ENCODE peak calls at places on chromosomes 11 and 22, in six cellular contexts. C is H9, Q is mesenchymal stem cell, W is neuronal stem cell, P is H1, X is trophoblast cell. J is an unnamed sample.

GRCh38 chr11:108199446-108200321 is 22.8 kb downstream of the NPAT start:
- DNase-seq in C (no peak), Q (peak), W (no peak), P (no peak), X (peak), J (peak)

GRCh38 chr11:46367244-46367915 is 14.1 kb upstream of the MDK start:
- DNase-seq in C (peak), Q (peak), W (no peak), P (no peak), X (no peak), J (peak)

GRCh38 chr11:121350314-121351046 is 57.9 kb downstream of the SC5D start:
- DNase-seq in C (no peak), Q (no peak), W (no peak), P (no peak), X (no peak), J (no peak)

GRCh38 chr11:118238397-118238796 is 13.6 kb upstream of the JAML start:
- DNase-seq in C (no peak), Q (no peak), W (no peak), P (no peak), X (no peak), J (no peak)

GRCh38 chr22:50146440-50147228 is 23.9 kb upstream of the PANX2 start:
- DNase-seq in C (no peak), Q (no peak), W (no peak), P (no peak), X (peak), J (peak)

GRCh38 chr11:134071766-134072403 is 3.0 kb downstream of the JAM3 start:
- DNase-seq in C (no peak), Q (peak), W (no peak), P (no peak), X (no peak), J (peak)

GRCh38 chr11:130508913-130509312 is 60.5 kb downstream of the ADAMTS15 start:
- DNase-seq in C (no peak), Q (no peak), W (no peak), P (no peak), X (no peak), J (no peak)

GRCh38 chr11:127620660-127621059 is 620.1 kb upstream of the KIRREL3 start:
- DNase-seq in C (no peak), Q (peak), W (no peak), P (no peak), X (no peak), J (peak)

GRCh38 chr22:38570841-38571364 is 920 bp upstream of the DMC1 start:
- DNase-seq in C (peak), Q (peak), W (peak), P (no peak), X (no peak), J (peak)

GRCh38 chr11:120270386-120270785 is 30.4 kb downstream of the POU2F3 start:
- DNase-seq in C (no peak), Q (no peak), W (no peak), P (no peak), X (peak), J (no peak)

GRCh38 chr22:43858156-43858895 is 4.0 kb downstream of the SULT4A1 start:
- DNase-seq in C (peak), Q (no peak), W (no peak), P (no peak), X (no peak), J (no peak)

GRCh38 chr22:42067706-42068350 is 2.8 kb downstream of the NAGA start:
- DNase-seq in C (no peak), Q (no peak), W (no peak), P (no peak), X (no peak), J (no peak)

GRCh38 chr11:41985799-41986198 is 526.3 kb upstream of the LRRC4C start:
- DNase-seq in C (no peak), Q (no peak), W (no peak), P (no peak), X (no peak), J (no peak)

GRCh38 chr22:48265000-48265625 is 1502.7 kb downstream of the TBC1D22A start:
- DNase-seq in C (no peak), Q (no peak), W (no peak), P (no peak), X (no peak), J (no peak)

GRCh38 chr22:17260291-17260690 is 41.1 kb upstream of the ADA2 start:
- DNase-seq in C (no peak), Q (no peak), W (no peak), P (no peak), X (no peak), J (no peak)

GRCh38 chr11:69595805-69596665 is 44.9 kb upstream of the CCND1 start:
- DNase-seq in C (no peak), Q (no peak), W (no peak), P (no peak), X (no peak), J (no peak)

GRCh38 chr11:106389096-106389495 is 311.6 kb downstream of the AASDHPPT start:
- DNase-seq in C (no peak), Q (peak), W (no peak), P (no peak), X (peak), J (peak)

GRCh38 chr11:117823294-117823940 is 1.1 kb downstream of the FXYD2 start:
- DNase-seq in C (no peak), Q (no peak), W (no peak), P (no peak), X (no peak), J (no peak)

GRCh38 chr11:101180481-101180880 is 50.9 kb upstream of the PGR start:
- DNase-seq in C (no peak), Q (no peak), W (no peak), P (no peak), X (no peak), J (no peak)

GRCh38 chr22:37298748-37299495 is 16.6 kb downstream of the CYTH4 start:
- DNase-seq in C (no peak), Q (no peak), W (no peak), P (no peak), X (no peak), J (no peak)

GRCh38 chr11:72411623-72412532 is 22.5 kb downstream of the CLPB start:
- DNase-seq in C (no peak), Q (no peak), W (no peak), P (no peak), X (no peak), J (no peak)

GRCh38 chr22:40758390-40758789 is 60.8 kb downstream of the SLC25A17 start:
- DNase-seq in C (no peak), Q (no peak), W (no peak), P (no peak), X (no peak), J (no peak)

GRCh38 chr11:11215944-11216343 is 137.1 kb downstream of the CSNK2A3 start:
- DNase-seq in C (no peak), Q (no peak), W (no peak), P (no peak), X (no peak), J (no peak)

GRCh38 chr11:45233804-45234170 is 52.4 kb downstream of the SYT13 start:
- DNase-seq in C (no peak), Q (no peak), W (no peak), P (no peak), X (no peak), J (no peak)

DNA sequence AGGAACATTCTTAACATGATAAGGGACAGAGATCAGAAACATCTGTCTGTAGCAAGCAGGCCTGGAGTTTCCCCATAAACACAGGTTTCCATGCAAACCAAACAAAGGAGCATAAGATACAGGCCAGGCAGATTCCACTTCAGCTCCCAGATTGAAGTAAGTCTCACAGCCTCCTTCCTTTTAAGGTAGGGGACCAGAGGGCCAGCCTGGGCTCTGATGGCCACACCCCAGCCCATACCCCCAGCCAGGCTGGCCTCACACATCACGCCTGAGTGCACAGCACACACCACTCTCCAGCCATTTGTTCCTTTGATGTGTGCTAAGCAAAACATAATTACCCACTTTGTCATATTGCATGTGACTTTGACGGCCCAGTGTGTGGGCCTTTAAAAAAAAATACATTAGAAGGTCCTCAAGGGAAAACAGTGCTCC is 518.7 kb downstream of the NTM start:
- DNase-seq in C (no peak), Q (peak), W (no peak), P (no peak), X (peak), J (peak)
- H3K14ac ChIP-seq in C (no peak), Q (no peak), W (no peak), P (no peak), X (no peak), J (peak)

GRCh38 chr22:46546466-46547178 is 9.2 kb upstream of the CELSR1 start:
- DNase-seq in C (no peak), Q (peak), W (no peak), P (no peak), X (peak), J (peak)
- H3K14ac ChIP-seq in C (no peak), Q (peak), W (peak), P (no peak), X (peak), J (peak)

GRCh38 chr11:95568236-95568635 is 221.3 kb downstream of the FAM76B start:
- DNase-seq in C (no peak), Q (no peak), W (no peak), P (no peak), X (no peak), J (no peak)

GRCh38 chr11:95565692-95566091 is 223.9 kb downstream of the FAM76B start:
- DNase-seq in C (no peak), Q (no peak), W (peak), P (no peak), X (no peak), J (no peak)

GRCh38 chr11:95567685-95568084 is 221.9 kb downstream of the FAM76B start:
- DNase-seq in C (no peak), Q (peak), W (no peak), P (no peak), X (no peak), J (peak)

GRCh38 chr11:95563859-95564258 is 225.7 kb downstream of the FAM76B start:
- DNase-seq in C (no peak), Q (no peak), W (no peak), P (no peak), X (no peak), J (no peak)

DNA sequence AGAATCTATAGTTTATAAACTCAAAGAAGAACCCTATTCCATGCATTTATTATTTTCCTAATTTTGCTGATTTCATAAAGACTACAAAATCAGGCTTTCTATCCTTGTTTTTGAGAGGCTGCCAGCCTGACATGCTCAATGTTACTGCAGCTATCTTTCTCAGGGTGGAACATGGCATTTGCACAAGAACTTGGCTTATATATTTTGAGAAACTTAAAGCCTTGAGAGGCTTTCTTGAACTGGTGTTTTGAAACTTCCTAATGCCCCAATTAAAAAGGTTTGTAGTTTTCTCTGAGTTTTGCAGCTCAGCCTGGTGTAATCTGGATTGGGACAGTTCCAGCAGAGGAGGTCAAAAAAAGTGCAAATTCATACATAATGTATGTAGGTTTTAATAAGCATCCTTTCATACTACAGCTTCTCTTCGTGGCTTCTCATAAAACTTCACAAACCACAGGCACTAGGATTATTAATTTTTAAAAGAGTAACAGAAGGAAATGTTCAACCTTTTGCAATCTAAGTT is 223.4 kb downstream of the FAM76B start:
- DNase-seq in C (no peak), Q (no peak), W (no peak), P (no peak), X (no peak), J (no peak)
- H3K14ac ChIP-seq in C (no peak), Q (no peak), W (no peak), P (no peak), X (no peak), J (no peak)

DNA sequence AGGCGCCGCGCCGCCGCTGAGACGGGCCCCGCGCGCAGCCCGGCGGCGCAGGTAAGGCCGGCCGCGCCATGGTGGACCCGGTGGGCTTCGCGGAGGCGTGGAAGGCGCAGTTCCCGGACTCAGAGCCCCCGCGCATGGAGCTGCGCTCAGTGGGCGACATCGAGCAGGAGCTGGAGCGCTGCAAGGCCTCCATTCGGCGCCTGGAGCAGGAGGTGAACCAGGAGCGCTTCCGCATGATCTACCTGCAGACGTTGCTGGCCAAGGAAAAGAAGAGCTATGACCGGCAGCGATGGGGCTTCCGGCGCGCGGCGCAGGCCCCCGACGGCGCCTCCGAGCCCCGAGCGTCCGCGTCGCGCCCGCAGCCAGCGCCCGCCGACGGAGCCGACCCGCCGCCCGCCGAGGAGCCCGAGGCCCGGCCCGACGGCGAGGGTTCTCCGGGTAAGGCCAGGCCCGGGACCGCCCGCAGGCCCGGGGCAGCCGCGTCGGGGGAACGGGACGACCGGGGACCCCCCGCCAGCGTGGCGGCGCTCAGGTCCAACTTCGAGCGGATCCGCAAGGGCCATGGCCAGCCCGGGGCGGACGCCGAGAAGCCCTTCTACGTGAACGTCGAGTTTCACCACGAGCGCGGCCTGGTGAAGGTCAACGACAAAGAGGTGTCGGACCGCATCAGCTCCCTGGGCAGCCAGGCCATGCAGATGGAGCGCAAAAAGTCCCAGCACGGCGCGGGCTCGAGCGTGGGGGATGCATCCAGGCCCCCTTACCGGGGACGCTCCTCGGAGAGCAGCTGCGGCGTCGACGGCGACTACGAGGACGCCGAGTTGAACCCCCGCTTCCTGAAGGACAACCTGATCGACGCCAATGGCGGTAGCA is 819 bp downstream of the BCR start:
- DNase-seq in C (no peak), Q (no peak), W (no peak), P (no peak), X (no peak), J (no peak)
- H3K14ac ChIP-seq in C (peak), Q (peak), W (peak), P (no peak), X (peak), J (no peak)

DNA sequence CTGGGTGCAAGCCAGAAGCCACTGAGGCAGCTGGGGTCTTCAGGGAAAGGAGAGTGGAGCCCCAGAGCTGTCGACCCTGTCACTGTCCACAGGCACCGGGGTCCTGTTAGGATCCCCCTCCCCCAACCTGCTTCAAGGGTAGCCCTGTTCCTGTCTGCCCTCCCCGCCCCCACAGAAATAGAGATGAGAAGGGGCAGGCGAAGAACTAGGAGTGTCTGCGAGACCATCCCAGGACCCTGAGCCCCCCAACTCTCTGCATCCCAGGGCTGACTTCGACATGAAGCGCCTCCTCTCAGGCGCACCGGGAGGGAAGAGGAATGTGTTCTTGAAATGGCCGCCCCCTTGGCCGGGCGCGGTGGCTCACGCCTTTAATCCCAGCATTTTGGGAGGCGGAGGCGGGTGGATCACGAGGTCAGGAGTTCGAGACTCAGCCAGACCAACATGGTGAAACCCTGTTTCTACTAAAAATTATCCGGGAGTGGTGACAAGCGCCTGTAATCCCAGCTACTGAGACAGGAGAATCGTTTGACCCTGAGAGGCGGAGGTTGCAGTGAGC is 607 bp upstream of the ZNF70 start:
- DNase-seq in C (peak), Q (no peak), W (no peak), P (no peak), X (no peak), J (no peak)
- H3K14ac ChIP-seq in C (peak), Q (peak), W (peak), P (no peak), X (peak), J (peak)

GRCh38 chr11:34275486-34275885 is 82.3 kb downstream of the ABTB2 start:
- DNase-seq in C (no peak), Q (no peak), W (no peak), P (no peak), X (peak), J (no peak)

GRCh38 chr11:34278175-34278574 is 79.6 kb downstream of the ABTB2 start:
- DNase-seq in C (no peak), Q (no peak), W (no peak), P (no peak), X (no peak), J (no peak)

GRCh38 chr11:34274712-34275398 is 83.0 kb downstream of the ABTB2 start:
- DNase-seq in C (no peak), Q (peak), W (no peak), P (no peak), X (peak), J (peak)

GRCh38 chr11:34277166-34277565 is 80.6 kb downstream of the ABTB2 start:
- DNase-seq in C (no peak), Q (no peak), W (no peak), P (no peak), X (peak), J (no peak)

GRCh38 chr11:34276465-34276864 is 81.3 kb downstream of the ABTB2 start:
- DNase-seq in C (no peak), Q (no peak), W (no peak), P (no peak), X (peak), J (no peak)
- H3K14ac ChIP-seq in C (no peak), Q (no peak), W (no peak), P (no peak), X (no peak), J (no peak)

GRCh38 chr11:21346361-21346760 is 677.0 kb downstream of the NELL1 start:
- DNase-seq in C (no peak), Q (no peak), W (no peak), P (no peak), X (no peak), J (no peak)

DNA sequence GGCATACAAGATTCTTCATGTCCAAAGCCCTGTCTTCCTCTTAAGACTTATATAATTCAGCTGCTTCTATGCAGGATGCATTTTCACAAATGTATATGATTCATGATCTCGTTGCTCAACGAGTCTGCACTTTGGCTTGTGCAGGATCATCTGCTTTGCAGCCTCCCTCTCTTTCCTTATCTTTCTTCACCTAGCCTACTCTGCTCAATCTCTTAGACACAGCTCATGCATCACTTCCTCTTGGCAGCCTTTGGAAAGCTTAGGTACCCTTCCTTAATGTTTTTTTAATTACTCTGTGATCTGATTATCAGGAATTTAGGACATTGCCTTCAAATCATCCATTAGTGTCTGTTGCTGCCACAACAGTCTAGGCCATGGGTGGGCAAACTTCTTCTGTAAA is 673.8 kb downstream of the NELL1 start:
- DNase-seq in C (no peak), Q (no peak), W (no peak), P (no peak), X (no peak), J (no peak)
- H3K14ac ChIP-seq in C (no peak), Q (no peak), W (no peak), P (no peak), X (no peak), J (no peak)

J was measured in IMR-90.